ENCODE peak calls at places on chromosome 22, in five cellular contexts. One of them, this sample, is unnamed.

GRCh38 chr22:27386186-27386585 is 415.4 kb downstream of the MN1 start:
- DNase-seq in tibial nerve: no peak
- DNase-seq in esophagus muscularis mucosa: no peak
- DNase-seq in transverse colon: no peak
- DNase-seq in stomach: no peak
- DNase-seq in this sample: no peak

GRCh38 chr22:44811141-44811540 is 58.8 kb downstream of the ARHGAP8 start:
- DNase-seq in tibial nerve: no peak
- DNase-seq in esophagus muscularis mucosa: no peak
- DNase-seq in transverse colon: no peak
- DNase-seq in stomach: no peak
- DNase-seq in this sample: peak; percentile 12

GRCh38 chr22:32204856-32205722 is at the start of gene RFPL2:
- DNase-seq in tibial nerve: no peak
- DNase-seq in esophagus muscularis mucosa: peak; percentile 72
- DNase-seq in transverse colon: peak; percentile 32
- DNase-seq in stomach: no peak
- DNase-seq in this sample: peak; percentile 64

GRCh38 chr22:42959472-42960145 is 55.3 kb downstream of the PACSIN2 start:
- DNase-seq in tibial nerve: no peak
- DNase-seq in esophagus muscularis mucosa: no peak
- DNase-seq in transverse colon: peak; percentile 62
- DNase-seq in stomach: peak; percentile 78
- DNase-seq in this sample: no peak

GRCh38 chr22:32584650-32585049 is 110.0 kb downstream of the FBXO7 start:
- DNase-seq in tibial nerve: no peak
- DNase-seq in esophagus muscularis mucosa: no peak
- DNase-seq in transverse colon: no peak
- DNase-seq in stomach: no peak
- DNase-seq in this sample: no peak

GRCh38 chr22:19827341-19828034 is 27.2 kb downstream of the GNB1L start:
- DNase-seq in tibial nerve: no peak
- DNase-seq in esophagus muscularis mucosa: no peak
- DNase-seq in transverse colon: no peak
- DNase-seq in stomach: no peak
- DNase-seq in this sample: no peak

GRCh38 chr22:25166266-25167056 is 33.2 kb upstream of the CRYBB3 start:
- DNase-seq in tibial nerve: no peak
- DNase-seq in esophagus muscularis mucosa: no peak
- DNase-seq in transverse colon: no peak
- DNase-seq in stomach: no peak
- DNase-seq in this sample: no peak

GRCh38 chr22:19576460-19577421 is 52.5 kb upstream of the CLDN5 start:
- DNase-seq in tibial nerve: no peak
- DNase-seq in esophagus muscularis mucosa: no peak
- DNase-seq in transverse colon: no peak
- DNase-seq in stomach: no peak
- DNase-seq in this sample: no peak

GRCh38 chr22:20128902-20129746 is 2.5 kb upstream of the ZDHHC8 start:
- DNase-seq in tibial nerve: no peak
- DNase-seq in esophagus muscularis mucosa: no peak
- DNase-seq in transverse colon: peak; percentile 38
- DNase-seq in stomach: peak; percentile 37
- DNase-seq in this sample: peak; percentile 61

GRCh38 chr22:25900880-25901279 is 158.9 kb downstream of the MYO18B start:
- DNase-seq in tibial nerve: no peak
- DNase-seq in esophagus muscularis mucosa: no peak
- DNase-seq in transverse colon: no peak
- DNase-seq in stomach: no peak
- DNase-seq in this sample: no peak

GRCh38 chr22:19909350-19910179 is 32.0 kb upstream of the COMT start:
- DNase-seq in tibial nerve: peak; percentile 86
- DNase-seq in esophagus muscularis mucosa: peak; percentile 94
- DNase-seq in transverse colon: peak; percentile 85
- DNase-seq in stomach: peak; percentile 89
- DNase-seq in this sample: peak; percentile 88

GRCh38 chr22:47474464-47474863 is 712.0 kb downstream of the TBC1D22A start:
- DNase-seq in tibial nerve: no peak
- DNase-seq in esophagus muscularis mucosa: peak; percentile 68
- DNase-seq in transverse colon: no peak
- DNase-seq in stomach: no peak
- DNase-seq in this sample: no peak

GRCh38 chr22:48737461-48738203 is 1090.0 kb downstream of the BRD1 start:
- DNase-seq in tibial nerve: no peak
- DNase-seq in esophagus muscularis mucosa: no peak
- DNase-seq in transverse colon: no peak
- DNase-seq in stomach: no peak
- DNase-seq in this sample: no peak

GRCh38 chr22:48936391-48936790 is 891.3 kb downstream of the BRD1 start:
- DNase-seq in tibial nerve: no peak
- DNase-seq in esophagus muscularis mucosa: no peak
- DNase-seq in transverse colon: no peak
- DNase-seq in stomach: peak; percentile 5
- DNase-seq in this sample: no peak

GRCh38 chr22:39098026-39098425 is 982 bp downstream of the APOBEC3H start:
- DNase-seq in tibial nerve: no peak
- DNase-seq in esophagus muscularis mucosa: no peak
- DNase-seq in transverse colon: no peak
- DNase-seq in stomach: no peak
- DNase-seq in this sample: no peak

GRCh38 chr22:48894804-48895250 is 932.8 kb downstream of the BRD1 start:
- DNase-seq in tibial nerve: no peak
- DNase-seq in esophagus muscularis mucosa: peak; percentile 60
- DNase-seq in transverse colon: no peak
- DNase-seq in stomach: peak; percentile 22
- DNase-seq in this sample: no peak

GRCh38 chr22:41367039-41367679 is 14.6 kb upstream of the TEF start:
- DNase-seq in tibial nerve: peak; percentile 96
- DNase-seq in esophagus muscularis mucosa: peak; percentile 98
- DNase-seq in transverse colon: peak; percentile 95
- DNase-seq in stomach: peak; percentile 98
- DNase-seq in this sample: peak; percentile 47

GRCh38 chr22:41368543-41368817 is 13.3 kb upstream of the TEF start:
- DNase-seq in tibial nerve: no peak
- DNase-seq in esophagus muscularis mucosa: no peak
- DNase-seq in transverse colon: no peak
- DNase-seq in stomach: no peak
- DNase-seq in this sample: no peak

GRCh38 chr22:41369089-41369745 is 12.5 kb upstream of the TEF start:
- DNase-seq in tibial nerve: no peak
- DNase-seq in esophagus muscularis mucosa: no peak
- DNase-seq in transverse colon: no peak
- DNase-seq in stomach: no peak
- DNase-seq in this sample: no peak

GRCh38 chr22:41366323-41367014 is 15.3 kb upstream of the TEF start:
- DNase-seq in tibial nerve: no peak
- DNase-seq in esophagus muscularis mucosa: no peak
- DNase-seq in transverse colon: no peak
- DNase-seq in stomach: no peak
- DNase-seq in this sample: no peak

GRCh38 chr22:41367680-41368542 is 13.8 kb upstream of the TEF start:
- DNase-seq in tibial nerve: no peak
- DNase-seq in esophagus muscularis mucosa: no peak
- DNase-seq in transverse colon: peak; percentile 30
- DNase-seq in stomach: peak; percentile 49
- DNase-seq in this sample: no peak
- TF ChIP-seq CTCF in tibial nerve: no peak
- TF ChIP-seq CTCF in esophagus muscularis mucosa: no peak
- TF ChIP-seq CTCF in transverse colon: no peak
- TF ChIP-seq CTCF in stomach: no peak
- TF ChIP-seq CTCF in this sample: no peak

DNA sequence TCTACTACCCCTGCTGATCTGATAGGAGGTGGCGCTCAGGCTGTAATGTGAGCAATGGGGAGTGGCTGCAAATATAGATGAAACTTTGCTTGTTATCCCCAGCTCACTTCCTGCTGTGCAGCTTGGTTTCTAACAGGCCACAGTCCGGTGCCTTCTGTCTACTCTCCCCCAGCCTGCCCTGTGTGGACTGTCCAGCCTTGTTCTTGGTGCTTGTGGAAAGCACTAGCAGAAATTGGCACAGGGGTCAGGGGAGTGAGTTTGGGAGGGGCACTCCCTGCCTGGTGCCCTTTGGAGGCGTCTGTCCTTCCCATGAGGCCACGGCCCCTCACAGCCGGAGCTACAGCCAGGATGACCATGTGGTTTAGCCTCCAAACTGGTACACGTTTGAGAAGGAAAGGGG is 14.3 kb downstream of the MOV10L1 start:
- DNase-seq in tibial nerve: no peak
- DNase-seq in esophagus muscularis mucosa: no peak
- DNase-seq in transverse colon: no peak
- DNase-seq in stomach: no peak
- DNase-seq in this sample: no peak
- TF ChIP-seq POLR2A in tibial nerve: no peak
- TF ChIP-seq POLR2A in esophagus muscularis mucosa: no peak
- TF ChIP-seq POLR2A in transverse colon: no peak
- TF ChIP-seq POLR2A in stomach: no peak
- TF ChIP-seq POLR2A in this sample: no peak

GRCh38 chr22:17436382-17436951 is 67.2 kb downstream of the CECR2 start:
- DNase-seq in tibial nerve: no peak
- DNase-seq in esophagus muscularis mucosa: no peak
- DNase-seq in transverse colon: no peak
- DNase-seq in stomach: no peak
- DNase-seq in this sample: no peak

GRCh38 chr22:17435375-17435774 is 66.1 kb downstream of the CECR2 start:
- DNase-seq in tibial nerve: no peak
- DNase-seq in esophagus muscularis mucosa: no peak
- DNase-seq in transverse colon: no peak
- DNase-seq in stomach: no peak
- DNase-seq in this sample: no peak

GRCh38 chr22:17441326-17441725 is 72.1 kb downstream of the CECR2 start:
- DNase-seq in tibial nerve: no peak
- DNase-seq in esophagus muscularis mucosa: no peak
- DNase-seq in transverse colon: no peak
- DNase-seq in stomach: no peak
- DNase-seq in this sample: no peak

GRCh38 chr22:17434856-17435255 is 65.6 kb downstream of the CECR2 start:
- DNase-seq in tibial nerve: no peak
- DNase-seq in esophagus muscularis mucosa: no peak
- DNase-seq in transverse colon: no peak
- DNase-seq in stomach: no peak
- DNase-seq in this sample: no peak

DNA sequence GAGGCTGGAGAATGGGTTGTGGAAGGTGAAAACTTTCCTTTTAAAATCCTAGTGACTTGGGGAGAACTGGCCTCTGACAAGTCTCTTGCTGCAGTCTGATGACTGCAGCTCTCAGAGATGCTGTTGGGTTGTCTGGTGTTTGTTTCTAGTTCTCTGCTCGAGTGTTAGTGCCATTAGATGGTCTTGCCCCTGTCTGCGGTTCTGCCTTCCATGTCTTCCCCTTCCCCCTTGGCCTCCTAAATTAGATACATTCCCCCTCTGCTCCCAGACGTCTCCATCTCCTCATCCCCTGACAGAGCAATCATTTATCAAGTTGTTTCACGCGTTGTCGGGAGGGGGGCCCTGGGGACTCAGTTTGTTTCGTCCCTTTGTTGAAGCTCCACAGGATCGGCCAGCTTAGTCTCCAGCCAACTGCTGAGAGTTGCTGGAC is 67.7 kb downstream of the CECR2 start:
- DNase-seq in tibial nerve: no peak
- DNase-seq in esophagus muscularis mucosa: no peak
- DNase-seq in transverse colon: no peak
- DNase-seq in stomach: no peak
- DNase-seq in this sample: no peak
- H3K27ac ChIP-seq in tibial nerve: no peak overlapping the region
- H3K27ac ChIP-seq in esophagus muscularis mucosa: no peak overlapping the region
- H3K27ac ChIP-seq in transverse colon: no peak overlapping the region
- H3K27ac ChIP-seq in stomach: no peak overlapping the region
- H3K27ac ChIP-seq in this sample: no peak overlapping the region

GRCh38 chr22:23775779-23776375 is 3.2 kb downstream of the MMP11 start:
- DNase-seq in tibial nerve: no peak
- DNase-seq in esophagus muscularis mucosa: no peak
- DNase-seq in transverse colon: no peak
- DNase-seq in stomach: no peak
- DNase-seq in this sample: no peak
- TF ChIP-seq CTCF in tibial nerve: no peak
- TF ChIP-seq CTCF in esophagus muscularis mucosa: no peak
- TF ChIP-seq CTCF in transverse colon: no peak
- TF ChIP-seq CTCF in stomach: no peak
- TF ChIP-seq CTCF in this sample: no peak

DNA sequence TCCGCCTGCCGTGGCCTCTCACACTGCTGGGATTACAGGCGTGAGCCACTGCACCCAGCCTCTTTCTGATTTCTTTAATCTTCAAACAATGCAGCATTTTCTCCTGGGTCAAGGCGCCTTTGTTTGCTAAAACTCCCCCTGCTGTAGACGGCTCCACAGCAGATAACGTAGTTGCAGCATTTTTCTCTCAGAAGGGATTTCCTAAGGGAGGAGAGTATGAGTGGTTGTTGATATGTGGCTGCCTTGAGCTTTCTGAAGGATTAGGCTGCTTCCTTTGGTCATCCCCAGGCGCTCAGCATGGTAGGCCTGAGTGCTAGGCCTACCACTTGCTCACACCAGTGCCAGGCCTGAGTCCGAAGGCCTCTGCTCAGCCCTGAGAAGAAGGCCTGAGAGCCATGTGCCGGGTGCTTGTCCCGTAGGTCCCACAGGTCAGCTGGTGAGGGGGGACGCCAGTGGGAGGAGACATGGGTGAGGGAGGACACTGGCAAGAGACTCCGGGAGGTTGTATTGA is 18.1 kb downstream of the SMARCB1 start:
- DNase-seq in tibial nerve: no peak
- DNase-seq in esophagus muscularis mucosa: no peak
- DNase-seq in transverse colon: no peak
- DNase-seq in stomach: no peak
- DNase-seq in this sample: no peak
- TF ChIP-seq POLR2A in tibial nerve: no peak
- TF ChIP-seq POLR2A in esophagus muscularis mucosa: no peak
- TF ChIP-seq POLR2A in transverse colon: no peak
- TF ChIP-seq POLR2A in stomach: no peak
- TF ChIP-seq POLR2A in this sample: no peak

DNA sequence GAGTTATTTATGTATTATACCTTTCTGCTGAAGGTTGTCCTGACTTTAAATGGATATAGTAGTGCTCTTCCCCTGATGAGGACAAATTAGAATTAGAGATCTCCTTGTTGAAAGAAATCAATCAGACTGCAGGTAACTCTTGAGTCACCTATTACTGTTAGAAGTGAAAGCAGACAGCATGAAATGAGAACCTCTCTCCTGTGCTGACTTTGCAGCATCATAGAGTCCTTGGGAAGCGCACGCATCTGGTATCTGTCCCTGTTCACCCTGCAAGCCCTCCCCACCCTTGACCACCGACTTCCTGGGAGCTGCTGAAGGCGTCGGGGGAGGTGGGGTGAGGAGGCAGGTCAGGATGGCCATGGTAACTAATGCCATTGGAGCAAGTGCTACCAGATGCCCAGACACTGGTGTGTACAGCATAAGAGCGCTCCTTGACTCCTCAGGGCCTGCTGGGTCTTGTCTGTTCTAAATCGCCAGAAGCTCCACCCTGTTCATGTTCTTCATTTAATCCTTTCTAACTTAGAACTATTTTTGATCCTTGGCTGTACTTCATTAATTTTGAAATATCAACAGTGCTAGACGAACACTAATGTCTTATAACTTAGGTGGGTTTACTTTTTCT is 143.9 kb downstream of the WNT7B start:
- DNase-seq in tibial nerve: no peak
- DNase-seq in esophagus muscularis mucosa: no peak
- DNase-seq in transverse colon: no peak
- DNase-seq in stomach: no peak
- DNase-seq in this sample: no peak
- H3K27ac ChIP-seq in tibial nerve: no peak overlapping the region
- H3K27ac ChIP-seq in esophagus muscularis mucosa: no peak overlapping the region
- H3K27ac ChIP-seq in transverse colon: no peak overlapping the region
- H3K27ac ChIP-seq in stomach: no peak overlapping the region
- H3K27ac ChIP-seq in this sample: no peak overlapping the region

This sample was measured in Peyer's patch.